ENCODE peak calls at places on chromosomes 3 and 15, in eight cellular contexts. U is CD8-positive, alpha-beta T cell; A is heart left ventricle; K is heart right ventricle; T is Panc1; H is brain microvascular endothelial cell; M is CD8-positive, alpha-beta memory T cell; R is sigmoid colon. G is an unnamed sample.

GRCh38 chr3:178083906-178084823 is 452.1 kb upstream of the KCNMB2 start:
- DNase-seq in U (no peak), A (no peak), R (no peak), M (no peak), H (peak), K (no peak), T (no peak), G (peak)

GRCh38 chr15:80749589-80749988 is 29.6 kb upstream of the CEMIP start:
- DNase-seq in U (no peak), H (no peak), M (no peak), T (peak), R (no peak), K (no peak), A (no peak), G (no peak)

GRCh38 chr15:48811325-48811938 is 563 bp upstream of the CEP152 start:
- DNase-seq in H (no peak), R (no peak), K (no peak), M (no peak), T (no peak), U (no peak), A (no peak), G (no peak)

GRCh38 chr3:186283651-186284445 is 78.2 kb downstream of the DGKG start:
- DNase-seq in H (peak), R (no peak), A (no peak), K (no peak), U (no peak), M (no peak), T (no peak), G (no peak)

GRCh38 chr3:129070086-129070875 is 9.7 kb downstream of the GP9 start:
- DNase-seq in H (no peak), T (no peak), U (no peak), M (no peak), A (no peak), K (no peak), R (no peak), G (no peak)

GRCh38 chr3:125163739-125164601 is 48.6 kb downstream of the SLC12A8 start:
- DNase-seq in R (no peak), U (no peak), H (no peak), T (peak), K (no peak), M (no peak), A (peak), G (no peak)

GRCh38 chr15:25933456-25934158 is 70.5 kb upstream of the ATP10A start:
- DNase-seq in K (peak), M (peak), H (peak), R (peak), U (peak), T (peak), A (peak), G (peak)

GRCh38 chr3:56915969-56916586 is 114.3 kb upstream of the ARHGEF3 start:
- DNase-seq in M (peak), A (peak), T (no peak), U (peak), H (no peak), K (peak), R (no peak), G (no peak)

GRCh38 chr3:138567403-138567802 is 26.7 kb downstream of the CEP70 start:
- DNase-seq in K (no peak), H (no peak), T (no peak), U (no peak), R (no peak), A (no peak), M (no peak), G (no peak)

GRCh38 chr3:134941820-134942219 is 146.8 kb downstream of the EPHB1 start:
- DNase-seq in K (no peak), R (peak), H (no peak), A (no peak), T (no peak), M (no peak), U (no peak), G (no peak)

GRCh38 chr3:10515396-10515795 is 10.0 kb upstream of the ATP2B2 start:
- DNase-seq in K (no peak), R (peak), U (no peak), T (no peak), H (no peak), M (peak), A (no peak), G (no peak)

GRCh38 chr15:77871838-77872371 is 205.6 kb downstream of the TBC1D2B start:
- DNase-seq in K (no peak), R (no peak), A (no peak), M (no peak), T (no peak), U (no peak), H (no peak), G (no peak)

GRCh38 chr15:62928996-62929350 is 113.6 kb upstream of the TPM1 start:
- DNase-seq in R (no peak), K (no peak), A (no peak), U (no peak), T (peak), H (peak), M (no peak), G (no peak)

GRCh38 chr3:178072391-178072790 is 463.8 kb upstream of the KCNMB2 start:
- DNase-seq in R (no peak), U (no peak), A (no peak), K (no peak), T (no peak), M (no peak), H (no peak), G (no peak)

GRCh38 chr3:152942366-152942765 is 107.4 kb downstream of the P2RY1 start:
- DNase-seq in A (no peak), H (peak), R (no peak), K (no peak), T (no peak), M (no peak), U (no peak), G (no peak)

DNA sequence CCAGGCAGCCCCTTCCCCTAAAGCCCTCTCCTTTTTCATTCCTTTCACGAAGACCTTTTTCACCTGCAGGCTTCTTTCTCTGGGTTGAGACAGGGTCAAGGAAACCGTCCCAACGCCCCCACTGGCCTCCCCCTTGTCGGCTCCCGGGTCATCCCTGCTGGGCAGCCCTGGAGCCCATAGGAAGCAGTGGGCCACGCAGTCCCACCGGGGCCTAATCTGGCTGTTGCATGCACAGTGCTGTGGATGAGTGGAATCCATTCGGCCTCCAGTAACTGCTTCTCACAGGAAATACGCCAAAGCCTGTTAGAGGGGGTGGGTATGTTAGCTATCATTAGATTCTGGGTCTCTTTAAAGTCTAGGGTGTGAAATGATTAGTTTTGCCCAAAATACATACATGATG is 16.7 kb downstream of the LYSMD4 start:
- DNase-seq in H (no peak), U (no peak), M (no peak), K (no peak), T (no peak), A (no peak), R (no peak), G (no peak)
- H3K27ac ChIP-seq in H (no peak), U (no peak), M (no peak), K (peak), T (no peak), A (peak), R (peak), G (no peak)

GRCh38 chr3:147940846-147941245 is 531.7 kb downstream of the ZIC1 start:
- DNase-seq in U (no peak), M (no peak), T (no peak), K (no peak), R (no peak), H (no peak), A (no peak), G (no peak)

GRCh38 chr3:147937891-147938290 is 528.7 kb downstream of the ZIC1 start:
- DNase-seq in R (no peak), M (no peak), U (no peak), A (no peak), H (no peak), K (no peak), T (no peak), G (no peak)

GRCh38 chr3:147940400-147940799 is 531.2 kb downstream of the ZIC1 start:
- DNase-seq in A (no peak), M (no peak), T (no peak), R (no peak), K (no peak), H (no peak), U (no peak), G (no peak)

GRCh38 chr3:147937341-147937740 is 528.2 kb downstream of the ZIC1 start:
- DNase-seq in A (no peak), K (no peak), M (no peak), R (no peak), H (no peak), T (no peak), U (no peak), G (no peak)

GRCh38 chr3:147939425-147940196 is 530.4 kb downstream of the ZIC1 start:
- DNase-seq in T (no peak), K (no peak), R (no peak), H (no peak), U (no peak), A (no peak), M (no peak), G (no peak)
- H3K4me3 ChIP-seq in T (no peak), K (no peak), R (no peak), H (peak), U (no peak), A (peak), M (no peak), G (no peak)

DNA sequence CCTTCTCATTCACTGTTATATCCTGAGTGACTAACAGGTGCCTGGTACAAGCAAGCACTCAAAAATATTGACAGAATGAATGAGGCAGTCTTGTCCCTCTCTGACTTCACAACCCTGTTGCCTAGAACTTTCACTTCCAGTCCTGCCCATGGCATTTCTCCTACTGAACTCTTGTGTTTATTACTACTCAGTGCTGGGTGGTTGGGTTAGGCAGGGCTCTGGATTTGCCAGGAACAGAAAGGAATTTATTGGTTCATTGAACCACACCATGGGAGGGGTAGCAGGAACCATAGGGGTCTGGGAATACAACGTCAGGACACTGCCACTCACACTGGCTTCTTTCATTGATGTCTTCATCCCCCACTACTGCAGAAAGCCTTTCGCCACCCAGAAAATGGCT is 41.9 kb upstream of the SEMA4B start:
- DNase-seq in A (no peak), U (no peak), T (no peak), H (no peak), R (no peak), K (no peak), M (no peak), G (no peak)
- H3K27ac ChIP-seq in A (no peak), U (no peak), T (peak), H (no peak), R (peak), K (no peak), M (no peak), G (no peak)

GRCh38 chr15:82530606-82531379 is 9.5 kb downstream of the RPS17 start:
- DNase-seq in R (peak), U (peak), A (peak), T (peak), M (peak), K (peak), H (peak), G (peak)
- H3K4me3 ChIP-seq in R (no peak), U (peak), A (peak), T (no peak), M (peak), K (no peak), H (peak), G (no peak)

DNA sequence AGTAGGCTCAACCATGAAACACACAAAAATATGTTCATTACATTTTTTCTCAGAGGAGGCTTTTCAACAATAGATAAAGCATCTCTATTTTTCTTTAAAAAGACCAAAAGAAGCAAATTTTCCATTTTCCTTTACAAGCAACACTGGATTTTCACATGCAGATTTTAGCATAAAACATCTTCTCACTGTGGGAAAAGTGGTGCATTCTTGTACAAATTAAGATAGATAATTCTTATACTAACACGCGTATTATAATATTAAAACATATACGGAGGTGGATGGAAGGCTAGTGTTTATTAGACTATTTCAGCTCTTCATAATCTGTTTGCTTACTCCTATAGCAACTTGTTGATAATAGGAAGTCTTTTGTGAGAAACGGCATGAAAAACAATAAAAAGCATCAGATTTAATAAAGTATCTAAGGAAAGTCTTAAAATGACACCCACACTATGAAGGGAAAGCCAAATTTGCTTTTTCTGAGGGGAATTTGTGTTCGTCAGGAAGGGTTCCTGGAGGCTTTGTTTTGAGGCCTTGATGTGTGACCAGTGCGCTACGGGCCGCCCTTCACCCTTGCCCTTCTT is 529.6 kb downstream of the SOX2 start:
- DNase-seq in M (no peak), R (no peak), T (no peak), K (no peak), A (no peak), U (no peak), H (no peak), G (no peak)
- H3K27ac ChIP-seq in M (no peak), R (peak), T (no peak), K (peak), A (peak), U (no peak), H (no peak), G (peak)

GRCh38 chr3:141386611-141387110 is 18.4 kb downstream of the ZBTB38 start:
- DNase-seq in A (no peak), K (no peak), M (no peak), R (no peak), U (no peak), H (no peak), T (no peak), G (no peak)

GRCh38 chr3:141387446-141388030 is 19.2 kb downstream of the ZBTB38 start:
- DNase-seq in A (no peak), T (no peak), M (no peak), R (no peak), K (no peak), U (no peak), H (no peak), G (no peak)

GRCh38 chr3:141390747-141391146 is 22.4 kb downstream of the ZBTB38 start:
- DNase-seq in T (no peak), R (no peak), H (no peak), A (no peak), M (no peak), U (no peak), K (no peak), G (no peak)

GRCh38 chr3:141389703-141390102 is 21.4 kb downstream of the ZBTB38 start:
- DNase-seq in R (no peak), H (no peak), M (no peak), U (no peak), T (no peak), K (no peak), A (no peak), G (no peak)

DNA sequence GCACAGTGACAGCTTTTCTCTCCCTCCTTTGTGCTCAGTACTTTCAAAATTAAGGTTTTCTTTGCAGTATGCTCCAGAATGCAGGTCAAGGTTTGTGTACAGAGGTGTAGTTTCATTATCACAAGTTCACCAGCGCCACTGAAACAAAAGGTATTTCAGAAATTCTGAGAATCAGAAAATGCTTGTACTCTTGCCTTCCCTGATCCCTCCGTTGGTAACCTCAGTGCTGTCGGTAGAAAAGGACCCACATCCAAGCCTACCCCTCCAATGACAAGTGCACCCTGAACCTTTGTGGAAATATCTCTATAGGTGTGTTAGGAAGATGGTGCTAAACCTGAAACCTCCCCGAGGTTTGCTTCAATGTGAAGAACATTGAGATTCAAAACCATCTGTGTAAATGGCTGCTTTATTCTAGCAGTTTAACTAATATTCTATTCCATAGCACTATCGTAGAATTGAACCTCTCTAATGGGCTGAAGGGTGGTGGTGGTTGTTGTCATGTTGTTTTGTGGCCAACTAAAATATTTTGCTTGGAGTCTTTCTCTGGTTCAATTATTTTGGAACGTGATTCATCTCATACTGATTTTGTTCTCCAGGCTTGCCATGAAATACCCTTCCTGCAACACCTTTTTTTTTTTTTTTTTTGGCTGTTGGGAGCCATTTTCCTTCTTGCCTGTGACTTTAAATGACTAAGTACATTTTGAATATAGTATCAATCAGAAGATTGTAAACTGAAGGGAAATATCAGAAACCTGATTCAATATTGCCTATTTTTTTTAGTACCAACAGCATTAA is 20.7 kb downstream of the ZBTB38 start:
- DNase-seq in U (no peak), H (no peak), K (no peak), M (no peak), T (no peak), R (no peak), A (no peak), G (no peak)
- H3K4me3 ChIP-seq in U (no peak), H (no peak), K (no peak), M (peak), T (peak), R (no peak), A (no peak), G (no peak)

G was measured in adrenal gland.